ENCODE peak calls at places on chromosomes 12 and 14, in nine cellular contexts. One of them, this sample, is unnamed.

GRCh38 chr12:109588461-109589239 is 15.1 kb downstream of the MVK start:
- DNase-seq in NCI-H446 treated with DMSO at 0.1 percent for 48 hours: no peak
- DNase-seq in NCI-H524 treated with DMSO at 0.1 percent for 48 hours: no peak
- DNase-seq in CD4-positive, alpha-beta T cell: no peak
- DNase-seq in neural crest cell: no peak
- DNase-seq in left ventricle myocardium superior: no peak
- DNase-seq in iris pigment epithelial cell: no peak
- DNase-seq in ELR: no peak
- DNase-seq in foreskin fibroblast: no peak
- DNase-seq in this sample: no peak

GRCh38 chr14:68291820-68292219 is 472.2 kb downstream of the RAD51B start:
- DNase-seq in NCI-H446 treated with DMSO at 0.1 percent for 48 hours: no peak
- DNase-seq in NCI-H524 treated with DMSO at 0.1 percent for 48 hours: peak
- DNase-seq in CD4-positive, alpha-beta T cell: no peak
- DNase-seq in neural crest cell: no peak
- DNase-seq in left ventricle myocardium superior: no peak
- DNase-seq in iris pigment epithelial cell: no peak
- DNase-seq in ELR: no peak
- DNase-seq in foreskin fibroblast: no peak
- DNase-seq in this sample: no peak

GRCh38 chr12:114636723-114637480 is 47.1 kb downstream of the TBX3 start:
- DNase-seq in NCI-H446 treated with DMSO at 0.1 percent for 48 hours: no peak
- DNase-seq in NCI-H524 treated with DMSO at 0.1 percent for 48 hours: no peak
- DNase-seq in CD4-positive, alpha-beta T cell: no peak
- DNase-seq in neural crest cell: peak
- DNase-seq in left ventricle myocardium superior: no peak
- DNase-seq in iris pigment epithelial cell: peak
- DNase-seq in ELR: peak
- DNase-seq in foreskin fibroblast: peak
- DNase-seq in this sample: peak

GRCh38 chr12:124041907-124042306 is 68.9 kb downstream of the ZNF664 start:
- DNase-seq in NCI-H446 treated with DMSO at 0.1 percent for 48 hours: no peak
- DNase-seq in NCI-H524 treated with DMSO at 0.1 percent for 48 hours: no peak
- DNase-seq in CD4-positive, alpha-beta T cell: no peak
- DNase-seq in neural crest cell: no peak
- DNase-seq in left ventricle myocardium superior: no peak
- DNase-seq in iris pigment epithelial cell: no peak
- DNase-seq in ELR: no peak
- DNase-seq in foreskin fibroblast: no peak
- DNase-seq in this sample: no peak

GRCh38 chr12:4648099-4648498 is 752 bp downstream of the AKAP3 start:
- DNase-seq in NCI-H446 treated with DMSO at 0.1 percent for 48 hours: no peak
- DNase-seq in NCI-H524 treated with DMSO at 0.1 percent for 48 hours: no peak
- DNase-seq in CD4-positive, alpha-beta T cell: no peak
- DNase-seq in neural crest cell: no peak
- DNase-seq in left ventricle myocardium superior: no peak
- DNase-seq in iris pigment epithelial cell: no peak
- DNase-seq in ELR: peak
- DNase-seq in foreskin fibroblast: peak
- DNase-seq in this sample: peak

GRCh38 chr12:120231316-120232011 is 30.6 kb upstream of the RPLP0 start:
- DNase-seq in NCI-H446 treated with DMSO at 0.1 percent for 48 hours: no peak
- DNase-seq in NCI-H524 treated with DMSO at 0.1 percent for 48 hours: no peak
- DNase-seq in CD4-positive, alpha-beta T cell: peak
- DNase-seq in neural crest cell: no peak
- DNase-seq in left ventricle myocardium superior: peak
- DNase-seq in iris pigment epithelial cell: peak
- DNase-seq in ELR: peak
- DNase-seq in foreskin fibroblast: peak
- DNase-seq in this sample: peak

GRCh38 chr12:54759751-54760150 is 94.6 kb upstream of the MUCL1 start:
- DNase-seq in NCI-H446 treated with DMSO at 0.1 percent for 48 hours: peak
- DNase-seq in NCI-H524 treated with DMSO at 0.1 percent for 48 hours: no peak
- DNase-seq in CD4-positive, alpha-beta T cell: no peak
- DNase-seq in neural crest cell: peak
- DNase-seq in left ventricle myocardium superior: no peak
- DNase-seq in iris pigment epithelial cell: peak
- DNase-seq in ELR: peak
- DNase-seq in foreskin fibroblast: peak
- DNase-seq in this sample: peak

GRCh38 chr12:52518574-52519469 is 1.4 kb downstream of the KRT5 start:
- DNase-seq in NCI-H446 treated with DMSO at 0.1 percent for 48 hours: no peak
- DNase-seq in NCI-H524 treated with DMSO at 0.1 percent for 48 hours: no peak
- DNase-seq in CD4-positive, alpha-beta T cell: no peak
- DNase-seq in neural crest cell: no peak
- DNase-seq in left ventricle myocardium superior: no peak
- DNase-seq in iris pigment epithelial cell: no peak
- DNase-seq in ELR: no peak
- DNase-seq in foreskin fibroblast: no peak
- DNase-seq in this sample: no peak

GRCh38 chr14:103361868-103362267 is 23.3 kb upstream of the MARK3 start:
- DNase-seq in NCI-H446 treated with DMSO at 0.1 percent for 48 hours: no peak
- DNase-seq in NCI-H524 treated with DMSO at 0.1 percent for 48 hours: no peak
- DNase-seq in CD4-positive, alpha-beta T cell: no peak
- DNase-seq in neural crest cell: no peak
- DNase-seq in left ventricle myocardium superior: no peak
- DNase-seq in iris pigment epithelial cell: peak
- DNase-seq in ELR: peak
- DNase-seq in foreskin fibroblast: peak
- DNase-seq in this sample: peak

GRCh38 chr14:102770910-102771543 is 6.2 kb upstream of the TRAF3 start:
- DNase-seq in NCI-H446 treated with DMSO at 0.1 percent for 48 hours: no peak
- DNase-seq in NCI-H524 treated with DMSO at 0.1 percent for 48 hours: no peak
- DNase-seq in CD4-positive, alpha-beta T cell: no peak
- DNase-seq in neural crest cell: no peak
- DNase-seq in left ventricle myocardium superior: no peak
- DNase-seq in iris pigment epithelial cell: no peak
- DNase-seq in ELR: no peak
- DNase-seq in foreskin fibroblast: no peak
- DNase-seq in this sample: no peak

GRCh38 chr14:91911474-91912032 is 35.9 kb downstream of the FBLN5 start:
- DNase-seq in NCI-H446 treated with DMSO at 0.1 percent for 48 hours: no peak
- DNase-seq in NCI-H524 treated with DMSO at 0.1 percent for 48 hours: no peak
- DNase-seq in CD4-positive, alpha-beta T cell: peak
- DNase-seq in neural crest cell: peak
- DNase-seq in left ventricle myocardium superior: no peak
- DNase-seq in iris pigment epithelial cell: peak
- DNase-seq in ELR: peak
- DNase-seq in foreskin fibroblast: peak
- DNase-seq in this sample: peak

GRCh38 chr14:68409355-68409754 is 383.5 kb downstream of the ZFP36L1 start:
- DNase-seq in NCI-H446 treated with DMSO at 0.1 percent for 48 hours: no peak
- DNase-seq in NCI-H524 treated with DMSO at 0.1 percent for 48 hours: no peak
- DNase-seq in CD4-positive, alpha-beta T cell: no peak
- DNase-seq in neural crest cell: no peak
- DNase-seq in left ventricle myocardium superior: no peak
- DNase-seq in iris pigment epithelial cell: peak
- DNase-seq in ELR: no peak
- DNase-seq in foreskin fibroblast: peak
- DNase-seq in this sample: peak

GRCh38 chr14:92497391-92497790 is 16.2 kb upstream of the RIN3 start:
- DNase-seq in NCI-H446 treated with DMSO at 0.1 percent for 48 hours: no peak
- DNase-seq in NCI-H524 treated with DMSO at 0.1 percent for 48 hours: no peak
- DNase-seq in CD4-positive, alpha-beta T cell: no peak
- DNase-seq in neural crest cell: no peak
- DNase-seq in left ventricle myocardium superior: no peak
- DNase-seq in iris pigment epithelial cell: no peak
- DNase-seq in ELR: no peak
- DNase-seq in foreskin fibroblast: no peak
- DNase-seq in this sample: no peak

GRCh38 chr14:19878029-19878642 is 3.2 kb downstream of the OR4K2 start:
- DNase-seq in NCI-H446 treated with DMSO at 0.1 percent for 48 hours: no peak
- DNase-seq in NCI-H524 treated with DMSO at 0.1 percent for 48 hours: no peak
- DNase-seq in CD4-positive, alpha-beta T cell: no peak
- DNase-seq in neural crest cell: no peak
- DNase-seq in left ventricle myocardium superior: no peak
- DNase-seq in iris pigment epithelial cell: peak
- DNase-seq in ELR: peak
- DNase-seq in foreskin fibroblast: peak
- DNase-seq in this sample: peak

GRCh38 chr14:50944647-50945413 is 547 bp upstream of the PYGL start:
- DNase-seq in NCI-H446 treated with DMSO at 0.1 percent for 48 hours: peak
- DNase-seq in NCI-H524 treated with DMSO at 0.1 percent for 48 hours: no peak
- DNase-seq in CD4-positive, alpha-beta T cell: no peak
- DNase-seq in neural crest cell: no peak
- DNase-seq in left ventricle myocardium superior: peak
- DNase-seq in iris pigment epithelial cell: peak
- DNase-seq in ELR: peak
- DNase-seq in foreskin fibroblast: peak
- DNase-seq in this sample: peak

GRCh38 chr12:126210026-126210425 is 1144.8 kb downstream of the AACS start:
- DNase-seq in NCI-H446 treated with DMSO at 0.1 percent for 48 hours: no peak
- DNase-seq in NCI-H524 treated with DMSO at 0.1 percent for 48 hours: no peak
- DNase-seq in CD4-positive, alpha-beta T cell: no peak
- DNase-seq in neural crest cell: no peak
- DNase-seq in left ventricle myocardium superior: no peak
- DNase-seq in iris pigment epithelial cell: no peak
- DNase-seq in ELR: no peak
- DNase-seq in foreskin fibroblast: no peak
- DNase-seq in this sample: peak

GRCh38 chr14:80653951-80654350 is 287.6 kb downstream of the CEP128 start:
- DNase-seq in NCI-H446 treated with DMSO at 0.1 percent for 48 hours: no peak
- DNase-seq in NCI-H524 treated with DMSO at 0.1 percent for 48 hours: no peak
- DNase-seq in CD4-positive, alpha-beta T cell: no peak
- DNase-seq in neural crest cell: no peak
- DNase-seq in left ventricle myocardium superior: no peak
- DNase-seq in iris pigment epithelial cell: no peak
- DNase-seq in ELR: peak
- DNase-seq in foreskin fibroblast: peak
- DNase-seq in this sample: no peak

GRCh38 chr14:67285876-67286452 is 44.7 kb downstream of the PALS1 start:
- DNase-seq in NCI-H446 treated with DMSO at 0.1 percent for 48 hours: peak
- DNase-seq in NCI-H524 treated with DMSO at 0.1 percent for 48 hours: peak
- DNase-seq in CD4-positive, alpha-beta T cell: no peak
- DNase-seq in neural crest cell: no peak
- DNase-seq in left ventricle myocardium superior: no peak
- DNase-seq in iris pigment epithelial cell: peak
- DNase-seq in ELR: peak
- DNase-seq in foreskin fibroblast: peak
- DNase-seq in this sample: peak

GRCh38 chr14:77007975-77008421 is 20.5 kb downstream of the IRF2BPL start:
- DNase-seq in NCI-H446 treated with DMSO at 0.1 percent for 48 hours: no peak
- DNase-seq in NCI-H524 treated with DMSO at 0.1 percent for 48 hours: no peak
- DNase-seq in CD4-positive, alpha-beta T cell: no peak
- DNase-seq in neural crest cell: no peak
- DNase-seq in left ventricle myocardium superior: peak
- DNase-seq in iris pigment epithelial cell: no peak
- DNase-seq in ELR: no peak
- DNase-seq in foreskin fibroblast: no peak
- DNase-seq in this sample: no peak

GRCh38 chr14:56087824-56088571 is 30.2 kb upstream of the PELI2 start:
- DNase-seq in NCI-H446 treated with DMSO at 0.1 percent for 48 hours: no peak
- DNase-seq in NCI-H524 treated with DMSO at 0.1 percent for 48 hours: peak
- DNase-seq in CD4-positive, alpha-beta T cell: no peak
- DNase-seq in neural crest cell: no peak
- DNase-seq in left ventricle myocardium superior: no peak
- DNase-seq in iris pigment epithelial cell: no peak
- DNase-seq in ELR: no peak
- DNase-seq in foreskin fibroblast: no peak
- DNase-seq in this sample: no peak

GRCh38 chr14:36243183-36243582 is 66.7 kb upstream of the PTCSC3 start:
- DNase-seq in NCI-H446 treated with DMSO at 0.1 percent for 48 hours: no peak
- DNase-seq in NCI-H524 treated with DMSO at 0.1 percent for 48 hours: no peak
- DNase-seq in CD4-positive, alpha-beta T cell: no peak
- DNase-seq in neural crest cell: no peak
- DNase-seq in left ventricle myocardium superior: no peak
- DNase-seq in iris pigment epithelial cell: no peak
- DNase-seq in ELR: no peak
- DNase-seq in foreskin fibroblast: no peak
- DNase-seq in this sample: no peak

GRCh38 chr14:96090441-96091148 is 51.4 kb downstream of the C14orf132 start:
- DNase-seq in NCI-H446 treated with DMSO at 0.1 percent for 48 hours: peak
- DNase-seq in NCI-H524 treated with DMSO at 0.1 percent for 48 hours: peak
- DNase-seq in CD4-positive, alpha-beta T cell: no peak
- DNase-seq in neural crest cell: no peak
- DNase-seq in left ventricle myocardium superior: peak
- DNase-seq in iris pigment epithelial cell: no peak
- DNase-seq in ELR: no peak
- DNase-seq in foreskin fibroblast: peak
- DNase-seq in this sample: peak

GRCh38 chr14:90445011-90445410 is 48.2 kb downstream of the CALM1 start:
- DNase-seq in NCI-H446 treated with DMSO at 0.1 percent for 48 hours: no peak
- DNase-seq in NCI-H524 treated with DMSO at 0.1 percent for 48 hours: no peak
- DNase-seq in CD4-positive, alpha-beta T cell: no peak
- DNase-seq in neural crest cell: no peak
- DNase-seq in left ventricle myocardium superior: no peak
- DNase-seq in iris pigment epithelial cell: no peak
- DNase-seq in ELR: no peak
- DNase-seq in foreskin fibroblast: no peak
- DNase-seq in this sample: no peak

GRCh38 chr12:45893240-45893639 is 97.1 kb downstream of the SCAF11 start:
- DNase-seq in NCI-H446 treated with DMSO at 0.1 percent for 48 hours: no peak
- DNase-seq in NCI-H524 treated with DMSO at 0.1 percent for 48 hours: no peak
- DNase-seq in CD4-positive, alpha-beta T cell: no peak
- DNase-seq in neural crest cell: peak
- DNase-seq in left ventricle myocardium superior: no peak
- DNase-seq in iris pigment epithelial cell: no peak
- DNase-seq in ELR: peak
- DNase-seq in foreskin fibroblast: peak
- DNase-seq in this sample: no peak

GRCh38 chr12:76144253-76144564 is 59.7 kb upstream of the NAP1L1 start:
- DNase-seq in NCI-H446 treated with DMSO at 0.1 percent for 48 hours: no peak
- DNase-seq in NCI-H524 treated with DMSO at 0.1 percent for 48 hours: no peak
- DNase-seq in CD4-positive, alpha-beta T cell: peak
- DNase-seq in neural crest cell: no peak
- DNase-seq in left ventricle myocardium superior: no peak
- DNase-seq in iris pigment epithelial cell: peak
- DNase-seq in ELR: peak
- DNase-seq in foreskin fibroblast: peak
- DNase-seq in this sample: peak